ENCODE peak calls at places on chromosome 11, in four cellular contexts. G, J, S and F are unnamed samples.

GRCh38 chr11:128026596-128026995 is 560.8 kb downstream of the ETS1 start:
- DNase-seq in G (peak), S (no peak), J (no peak), F (peak)

GRCh38 chr11:73478737-73479347 is 102.6 kb downstream of the RELT start:
- DNase-seq in J (no peak), G (peak), S (no peak), F (peak)

GRCh38 chr11:83054904-83055380 is 16.8 kb downstream of the RAB30 start:
- DNase-seq in J (no peak), G (peak), S (no peak), F (peak)

GRCh38 chr11:33722579-33723234 is 13.5 kb downstream of the CD59 start:
- DNase-seq in G (peak), J (no peak), S (no peak), F (peak)

GRCh38 chr11:86804871-86805415 is 4.6 kb downstream of the PRSS23 start:
- DNase-seq in G (no peak), S (no peak), J (no peak), F (no peak)

GRCh38 chr11:112315861-112316739 is 55.4 kb upstream of the PLET1 start:
- DNase-seq in G (no peak), J (no peak), S (no peak), F (no peak)

GRCh38 chr11:25159341-25159740 is 662.5 kb downstream of the LUZP2 start:
- DNase-seq in J (no peak), S (no peak), G (no peak), F (no peak)

GRCh38 chr11:113198907-113199660 is 115.3 kb upstream of the TTC12 start:
- DNase-seq in J (no peak), G (no peak), S (no peak), F (no peak)

GRCh38 chr11:12936200-12936599 is 72.9 kb upstream of the RASSF10 start:
- DNase-seq in S (no peak), G (no peak), J (no peak), F (no peak)